ENCODE peak calls at places on chromosomes 12 and 14, in ten cellular contexts. One of them, this sample, is unnamed.

GRCh38 chr12:124742111-124742510 is 121.6 kb downstream of the SCARB1 start:
- DNase-seq in ACHN: no peak
- DNase-seq in cardiac fibroblast: no peak
- DNase-seq in kidney tubule cell: no peak
- DNase-seq in psoas muscle: no peak
- DNase-seq in HTR-8/SVneo: no peak
- DNase-seq in stimulated activated CD4-positive, alpha-beta T cell treated with anti-CD3 and anti-CD28 coated beads, Interleukin-15, amount 100 ng/mL, for 1 hour: no peak
- DNase-seq in fibroblast of mammary gland: no peak
- DNase-seq in AG20443: no peak
- DNase-seq in endothelial cell: no peak
- DNase-seq in this sample: no peak

GRCh38 chr12:110688446-110689001 is 391 bp downstream of the HVCN1 start:
- DNase-seq in endothelial cell: peak
- DNase-seq in cardiac fibroblast: no peak
- DNase-seq in AG20443: peak
- DNase-seq in kidney tubule cell: no peak
- DNase-seq in HTR-8/SVneo: no peak
- DNase-seq in psoas muscle: peak
- DNase-seq in stimulated activated CD4-positive, alpha-beta T cell treated with anti-CD3 and anti-CD28 coated beads, Interleukin-15, amount 100 ng/mL, for 1 hour: no peak
- DNase-seq in fibroblast of mammary gland: no peak
- DNase-seq in ACHN: no peak
- DNase-seq in this sample: no peak

GRCh38 chr12:82687020-82687951 is 580 bp downstream of the TMTC2 start:
- DNase-seq in HTR-8/SVneo: peak
- DNase-seq in stimulated activated CD4-positive, alpha-beta T cell treated with anti-CD3 and anti-CD28 coated beads, Interleukin-15, amount 100 ng/mL, for 1 hour: peak
- DNase-seq in ACHN: peak
- DNase-seq in cardiac fibroblast: peak
- DNase-seq in endothelial cell: peak
- DNase-seq in fibroblast of mammary gland: peak
- DNase-seq in psoas muscle: peak
- DNase-seq in kidney tubule cell: peak
- DNase-seq in AG20443: no peak
- DNase-seq in this sample: peak

GRCh38 chr12:85156569-85156968 is 120.4 kb downstream of the LRRIQ1 start:
- DNase-seq in kidney tubule cell: no peak
- DNase-seq in psoas muscle: no peak
- DNase-seq in endothelial cell: no peak
- DNase-seq in AG20443: no peak
- DNase-seq in fibroblast of mammary gland: no peak
- DNase-seq in stimulated activated CD4-positive, alpha-beta T cell treated with anti-CD3 and anti-CD28 coated beads, Interleukin-15, amount 100 ng/mL, for 1 hour: no peak
- DNase-seq in ACHN: peak
- DNase-seq in cardiac fibroblast: no peak
- DNase-seq in HTR-8/SVneo: no peak
- DNase-seq in this sample: peak

GRCh38 chr14:93729993-93730392 is 58.3 kb downstream of the PRIMA1 start:
- DNase-seq in AG20443: no peak
- DNase-seq in fibroblast of mammary gland: peak
- DNase-seq in kidney tubule cell: peak
- DNase-seq in stimulated activated CD4-positive, alpha-beta T cell treated with anti-CD3 and anti-CD28 coated beads, Interleukin-15, amount 100 ng/mL, for 1 hour: no peak
- DNase-seq in HTR-8/SVneo: no peak
- DNase-seq in ACHN: no peak
- DNase-seq in psoas muscle: no peak
- DNase-seq in cardiac fibroblast: no peak
- DNase-seq in endothelial cell: no peak
- DNase-seq in this sample: no peak

GRCh38 chr12:2284857-2285256 is 232.1 kb downstream of the CACNA1C start:
- DNase-seq in AG20443: peak
- DNase-seq in HTR-8/SVneo: peak
- DNase-seq in endothelial cell: peak
- DNase-seq in fibroblast of mammary gland: peak
- DNase-seq in kidney tubule cell: peak
- DNase-seq in psoas muscle: peak
- DNase-seq in cardiac fibroblast: peak
- DNase-seq in ACHN: peak
- DNase-seq in stimulated activated CD4-positive, alpha-beta T cell treated with anti-CD3 and anti-CD28 coated beads, Interleukin-15, amount 100 ng/mL, for 1 hour: no peak
- DNase-seq in this sample: peak

GRCh38 chr12:122422769-122423257 is 344 bp upstream of the CLIP1 start:
- DNase-seq in cardiac fibroblast: peak
- DNase-seq in ACHN: peak
- DNase-seq in psoas muscle: peak
- DNase-seq in kidney tubule cell: peak
- DNase-seq in AG20443: peak
- DNase-seq in fibroblast of mammary gland: peak
- DNase-seq in endothelial cell: peak
- DNase-seq in stimulated activated CD4-positive, alpha-beta T cell treated with anti-CD3 and anti-CD28 coated beads, Interleukin-15, amount 100 ng/mL, for 1 hour: peak
- DNase-seq in HTR-8/SVneo: no peak
- DNase-seq in this sample: peak

GRCh38 chr12:25904442-25904841 is 54.0 kb upstream of the RASSF8 start:
- DNase-seq in stimulated activated CD4-positive, alpha-beta T cell treated with anti-CD3 and anti-CD28 coated beads, Interleukin-15, amount 100 ng/mL, for 1 hour: no peak
- DNase-seq in AG20443: peak
- DNase-seq in cardiac fibroblast: peak
- DNase-seq in endothelial cell: no peak
- DNase-seq in HTR-8/SVneo: no peak
- DNase-seq in fibroblast of mammary gland: peak
- DNase-seq in psoas muscle: no peak
- DNase-seq in ACHN: no peak
- DNase-seq in kidney tubule cell: peak
- DNase-seq in this sample: no peak

GRCh38 chr12:132783917-132784531 is 22.4 kb upstream of the ANKLE2 start:
- DNase-seq in AG20443: no peak
- DNase-seq in HTR-8/SVneo: no peak
- DNase-seq in cardiac fibroblast: no peak
- DNase-seq in fibroblast of mammary gland: no peak
- DNase-seq in endothelial cell: no peak
- DNase-seq in stimulated activated CD4-positive, alpha-beta T cell treated with anti-CD3 and anti-CD28 coated beads, Interleukin-15, amount 100 ng/mL, for 1 hour: no peak
- DNase-seq in kidney tubule cell: no peak
- DNase-seq in ACHN: no peak
- DNase-seq in psoas muscle: no peak
- DNase-seq in this sample: no peak

GRCh38 chr12:65657635-65658034 is 166.6 kb upstream of the HMGA2 start:
- DNase-seq in kidney tubule cell: peak
- DNase-seq in psoas muscle: no peak
- DNase-seq in endothelial cell: no peak
- DNase-seq in ACHN: peak
- DNase-seq in fibroblast of mammary gland: peak
- DNase-seq in stimulated activated CD4-positive, alpha-beta T cell treated with anti-CD3 and anti-CD28 coated beads, Interleukin-15, amount 100 ng/mL, for 1 hour: no peak
- DNase-seq in cardiac fibroblast: peak
- DNase-seq in HTR-8/SVneo: no peak
- DNase-seq in AG20443: no peak
- DNase-seq in this sample: no peak

GRCh38 chr14:69043598-69044267 is 64.6 kb upstream of the ACTN1 start:
- DNase-seq in stimulated activated CD4-positive, alpha-beta T cell treated with anti-CD3 and anti-CD28 coated beads, Interleukin-15, amount 100 ng/mL, for 1 hour: no peak
- DNase-seq in AG20443: peak
- DNase-seq in psoas muscle: peak
- DNase-seq in cardiac fibroblast: peak
- DNase-seq in fibroblast of mammary gland: peak
- DNase-seq in endothelial cell: no peak
- DNase-seq in kidney tubule cell: peak
- DNase-seq in HTR-8/SVneo: peak
- DNase-seq in ACHN: peak
- DNase-seq in this sample: no peak

GRCh38 chr12:108565976-108566375 is 3.6 kb downstream of the ISCU start:
- DNase-seq in psoas muscle: peak
- DNase-seq in kidney tubule cell: peak
- DNase-seq in AG20443: peak
- DNase-seq in HTR-8/SVneo: no peak
- DNase-seq in endothelial cell: no peak
- DNase-seq in cardiac fibroblast: peak
- DNase-seq in ACHN: peak
- DNase-seq in stimulated activated CD4-positive, alpha-beta T cell treated with anti-CD3 and anti-CD28 coated beads, Interleukin-15, amount 100 ng/mL, for 1 hour: peak
- DNase-seq in fibroblast of mammary gland: peak
- DNase-seq in this sample: peak

GRCh38 chr14:99265571-99265970 is 6.4 kb downstream of the BCL11B start:
- DNase-seq in ACHN: no peak
- DNase-seq in kidney tubule cell: no peak
- DNase-seq in endothelial cell: no peak
- DNase-seq in HTR-8/SVneo: no peak
- DNase-seq in fibroblast of mammary gland: no peak
- DNase-seq in psoas muscle: no peak
- DNase-seq in cardiac fibroblast: no peak
- DNase-seq in stimulated activated CD4-positive, alpha-beta T cell treated with anti-CD3 and anti-CD28 coated beads, Interleukin-15, amount 100 ng/mL, for 1 hour: no peak
- DNase-seq in AG20443: no peak
- DNase-seq in this sample: no peak

GRCh38 chr14:88005978-88006851 is 1.3 kb downstream of the GPR65 start:
- DNase-seq in kidney tubule cell: no peak
- DNase-seq in stimulated activated CD4-positive, alpha-beta T cell treated with anti-CD3 and anti-CD28 coated beads, Interleukin-15, amount 100 ng/mL, for 1 hour: no peak
- DNase-seq in AG20443: no peak
- DNase-seq in cardiac fibroblast: peak
- DNase-seq in endothelial cell: no peak
- DNase-seq in psoas muscle: no peak
- DNase-seq in fibroblast of mammary gland: peak
- DNase-seq in ACHN: no peak
- DNase-seq in HTR-8/SVneo: no peak
- DNase-seq in this sample: no peak

GRCh38 chr12:48786591-48787544 is 2.0 kb downstream of the ADCY6 start:
- DNase-seq in endothelial cell: no peak
- DNase-seq in AG20443: no peak
- DNase-seq in cardiac fibroblast: peak
- DNase-seq in kidney tubule cell: no peak
- DNase-seq in ACHN: no peak
- DNase-seq in psoas muscle: no peak
- DNase-seq in stimulated activated CD4-positive, alpha-beta T cell treated with anti-CD3 and anti-CD28 coated beads, Interleukin-15, amount 100 ng/mL, for 1 hour: no peak
- DNase-seq in HTR-8/SVneo: no peak
- DNase-seq in fibroblast of mammary gland: peak
- DNase-seq in this sample: no peak

GRCh38 chr14:92770454-92770853 is 22.0 kb upstream of the LGMN start:
- DNase-seq in psoas muscle: no peak
- DNase-seq in stimulated activated CD4-positive, alpha-beta T cell treated with anti-CD3 and anti-CD28 coated beads, Interleukin-15, amount 100 ng/mL, for 1 hour: no peak
- DNase-seq in cardiac fibroblast: no peak
- DNase-seq in endothelial cell: no peak
- DNase-seq in kidney tubule cell: no peak
- DNase-seq in HTR-8/SVneo: no peak
- DNase-seq in AG20443: no peak
- DNase-seq in ACHN: no peak
- DNase-seq in fibroblast of mammary gland: no peak
- DNase-seq in this sample: no peak

GRCh38 chr12:114936148-114937099 is 252.4 kb upstream of the TBX3 start:
- DNase-seq in psoas muscle: no peak
- DNase-seq in endothelial cell: no peak
- DNase-seq in HTR-8/SVneo: peak
- DNase-seq in ACHN: no peak
- DNase-seq in stimulated activated CD4-positive, alpha-beta T cell treated with anti-CD3 and anti-CD28 coated beads, Interleukin-15, amount 100 ng/mL, for 1 hour: no peak
- DNase-seq in kidney tubule cell: peak
- DNase-seq in AG20443: no peak
- DNase-seq in fibroblast of mammary gland: peak
- DNase-seq in cardiac fibroblast: peak
- DNase-seq in this sample: peak

GRCh38 chr12:105574056-105574715 is 243.7 kb downstream of the C12orf75 start:
- DNase-seq in kidney tubule cell: peak
- DNase-seq in HTR-8/SVneo: no peak
- DNase-seq in cardiac fibroblast: no peak
- DNase-seq in fibroblast of mammary gland: no peak
- DNase-seq in AG20443: no peak
- DNase-seq in ACHN: peak
- DNase-seq in endothelial cell: no peak
- DNase-seq in psoas muscle: no peak
- DNase-seq in stimulated activated CD4-positive, alpha-beta T cell treated with anti-CD3 and anti-CD28 coated beads, Interleukin-15, amount 100 ng/mL, for 1 hour: no peak
- DNase-seq in this sample: no peak

GRCh38 chr12:68521848-68522502 is 88.7 kb upstream of the RAP1B start:
- DNase-seq in stimulated activated CD4-positive, alpha-beta T cell treated with anti-CD3 and anti-CD28 coated beads, Interleukin-15, amount 100 ng/mL, for 1 hour: no peak
- DNase-seq in HTR-8/SVneo: no peak
- DNase-seq in fibroblast of mammary gland: peak
- DNase-seq in AG20443: peak
- DNase-seq in kidney tubule cell: no peak
- DNase-seq in cardiac fibroblast: no peak
- DNase-seq in ACHN: no peak
- DNase-seq in endothelial cell: no peak
- DNase-seq in psoas muscle: no peak
- DNase-seq in this sample: no peak

GRCh38 chr12:107356266-107356936 is 263.1 kb upstream of the CRY1 start:
- DNase-seq in cardiac fibroblast: peak
- DNase-seq in ACHN: peak
- DNase-seq in endothelial cell: no peak
- DNase-seq in HTR-8/SVneo: no peak
- DNase-seq in AG20443: peak
- DNase-seq in stimulated activated CD4-positive, alpha-beta T cell treated with anti-CD3 and anti-CD28 coated beads, Interleukin-15, amount 100 ng/mL, for 1 hour: no peak
- DNase-seq in psoas muscle: no peak
- DNase-seq in fibroblast of mammary gland: peak
- DNase-seq in kidney tubule cell: peak
- DNase-seq in this sample: no peak

GRCh38 chr12:6047249-6048227 is 76.9 kb downstream of the VWF start:
- DNase-seq in ACHN: no peak
- DNase-seq in psoas muscle: no peak
- DNase-seq in stimulated activated CD4-positive, alpha-beta T cell treated with anti-CD3 and anti-CD28 coated beads, Interleukin-15, amount 100 ng/mL, for 1 hour: no peak
- DNase-seq in endothelial cell: no peak
- DNase-seq in HTR-8/SVneo: no peak
- DNase-seq in kidney tubule cell: no peak
- DNase-seq in cardiac fibroblast: peak
- DNase-seq in AG20443: peak
- DNase-seq in fibroblast of mammary gland: peak
- DNase-seq in this sample: no peak

GRCh38 chr14:51901475-51902024 is 41.1 kb downstream of the GNG2 start:
- DNase-seq in fibroblast of mammary gland: no peak
- DNase-seq in endothelial cell: no peak
- DNase-seq in ACHN: no peak
- DNase-seq in psoas muscle: no peak
- DNase-seq in kidney tubule cell: no peak
- DNase-seq in AG20443: no peak
- DNase-seq in cardiac fibroblast: no peak
- DNase-seq in stimulated activated CD4-positive, alpha-beta T cell treated with anti-CD3 and anti-CD28 coated beads, Interleukin-15, amount 100 ng/mL, for 1 hour: no peak
- DNase-seq in HTR-8/SVneo: no peak
- DNase-seq in this sample: no peak

GRCh38 chr12:2113501-2113912 is 60.7 kb downstream of the CACNA1C start:
- DNase-seq in endothelial cell: no peak
- DNase-seq in psoas muscle: no peak
- DNase-seq in fibroblast of mammary gland: no peak
- DNase-seq in AG20443: no peak
- DNase-seq in stimulated activated CD4-positive, alpha-beta T cell treated with anti-CD3 and anti-CD28 coated beads, Interleukin-15, amount 100 ng/mL, for 1 hour: no peak
- DNase-seq in cardiac fibroblast: no peak
- DNase-seq in kidney tubule cell: no peak
- DNase-seq in ACHN: no peak
- DNase-seq in HTR-8/SVneo: no peak
- DNase-seq in this sample: no peak